ENCODE peak calls at places on chromosomes 6 and 20, in ten cellular contexts. I is right atrium auricular region; V is left ventricle myocardium inferior; E is CD8-positive, alpha-beta memory T cell; Q is tibial artery; Z is tibial nerve; T is uterus; W is CD4-positive, alpha-beta memory T cell; R is body of pancreas; X is OCI-LY7. K is an unnamed sample.

GRCh38 chr20:44475694-44476560 is at the start of gene TTPAL:
- DNase-seq in I (peak; percentile 89), V (peak; percentile 88), E (peak; percentile 84), Q (peak; percentile 93), Z (peak; percentile 78), T (peak; percentile 91), W (peak; percentile 85), R (peak; percentile 94), X (peak; percentile 95), K (peak; percentile 74)

GRCh38 chr6:163383912-163384311 is 30.6 kb upstream of the QKI start:
- DNase-seq in I (no peak), V (no peak), E (no peak), Q (no peak), Z (no peak), T (no peak), W (no peak), R (no peak), X (no peak), K (no peak)

GRCh38 chr6:2793491-2794151 is 28.4 kb downstream of the WRNIP1 start:
- DNase-seq in I (no peak), V (no peak), E (no peak), Q (no peak), Z (no peak), T (no peak), W (no peak), R (no peak), X (no peak), K (no peak)

GRCh38 chr20:2296545-2297351 is 947 bp downstream of the TGM3 start:
- DNase-seq in I (no peak), V (no peak), E (no peak), Q (no peak), Z (no peak), T (no peak), W (no peak), R (no peak), X (no peak), K (no peak)

GRCh38 chr6:53593001-53593488 is 48.1 kb upstream of the GCLC start:
- DNase-seq in I (no peak), V (no peak), E (no peak), Q (no peak), Z (no peak), T (no peak), W (no peak), R (no peak), X (no peak), K (no peak)

GRCh38 chr20:58989196-58989595 is 8.1 kb downstream of the NELFCD start:
- DNase-seq in I (no peak), V (no peak), E (no peak), Q (peak; percentile 41), Z (no peak), T (peak; percentile 4), W (no peak), R (no peak), X (no peak), K (no peak)

GRCh38 chr6:168089186-168090063 is 10.4 kb upstream of the FRMD1 start:
- DNase-seq in I (no peak), V (no peak), E (no peak), Q (no peak), Z (no peak), T (no peak), W (peak; percentile 16), R (no peak), X (no peak), K (no peak)

GRCh38 chr20:18224968-18225568 is 63.3 kb upstream of the ZNF133 start:
- DNase-seq in I (no peak), V (peak; percentile 34), E (no peak), Q (no peak), Z (peak; percentile 52), T (no peak), W (no peak), R (peak; percentile 68), X (no peak), K (no peak)

GRCh38 chr20:38168791-38169589 is 3.9 kb upstream of the TGM2 start:
- DNase-seq in I (no peak), V (no peak), E (no peak), Q (peak; percentile 68), Z (no peak), T (no peak), W (no peak), R (no peak), X (no peak), K (no peak)

GRCh38 chr20:38171301-38172010 is 6.4 kb upstream of the TGM2 start:
- DNase-seq in I (no peak), V (no peak), E (no peak), Q (peak; percentile 65), Z (no peak), T (no peak), W (no peak), R (no peak), X (no peak), K (no peak)

GRCh38 chr20:38169636-38170035 is 4.6 kb upstream of the TGM2 start:
- DNase-seq in I (no peak), V (no peak), E (no peak), Q (peak; percentile 56), Z (no peak), T (no peak), W (no peak), R (no peak), X (no peak), K (no peak)

GRCh38 chr20:38170914-38171300 is 5.8 kb upstream of the TGM2 start:
- DNase-seq in I (peak; percentile 85), V (peak; percentile 42), E (no peak), Q (peak; percentile 69), Z (no peak), T (no peak), W (no peak), R (no peak), X (no peak), K (no peak)

DNA sequence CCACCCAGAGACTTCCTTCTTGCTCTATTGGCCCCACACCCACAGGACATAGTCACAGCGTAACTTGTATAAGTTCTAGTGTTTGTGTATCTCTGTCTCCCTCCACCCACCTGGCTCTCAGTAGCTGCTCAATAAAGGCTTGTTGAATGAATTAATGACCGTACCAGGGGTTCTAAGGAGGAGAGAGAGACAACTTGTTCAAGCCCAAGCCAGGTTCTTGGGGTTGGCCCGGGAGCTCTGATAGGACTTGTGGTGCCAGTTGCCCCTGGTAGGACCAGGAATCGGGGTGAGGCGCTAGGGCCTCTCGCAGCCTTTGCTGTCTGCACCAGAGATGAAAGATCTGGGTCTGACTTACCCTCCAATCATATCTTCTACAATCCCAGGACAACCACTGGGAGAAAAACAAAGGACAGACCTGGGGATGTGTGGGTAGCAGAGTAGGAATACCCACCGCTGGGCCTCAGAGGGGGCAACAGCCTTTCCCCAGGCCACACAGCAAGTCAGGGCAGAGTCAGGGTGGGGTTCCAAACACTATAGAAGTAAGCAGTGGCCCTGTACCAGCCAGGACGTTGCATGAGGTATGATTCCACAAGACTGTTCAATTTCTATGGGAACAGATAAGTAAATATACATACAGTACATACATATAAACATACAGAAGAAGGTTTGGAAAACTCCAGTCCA is 5.3 kb upstream of the TGM2 start:
- DNase-seq in I (no peak), V (no peak), E (no peak), Q (peak; percentile 58), Z (no peak), T (no peak), W (no peak), R (no peak), X (no peak), K (no peak)
- H3K4me1 ChIP-seq in I (no peaks in the 10 kb centered on the region), V (peaks cover 26% of the 10 kb centered on the region), E (no peaks in the 10 kb centered on the region), Q (no peaks in the 10 kb centered on the region), Z (peaks cover 48% of the 10 kb centered on the region), T (no peaks in the 10 kb centered on the region), W (no peaks in the 10 kb centered on the region), R (peaks cover 6% of the 10 kb centered on the region), X (no peaks in the 10 kb centered on the region), K (no peaks in the 10 kb centered on the region)

GRCh38 chr6:11772109-11772830 is 6.3 kb downstream of the ADTRP start:
- DNase-seq in I (peak; percentile 77), V (no peak), E (no peak), Q (no peak), Z (peak; percentile 48), T (peak; percentile 27), W (no peak), R (no peak), X (no peak), K (no peak)
- H3K27ac ChIP-seq in I (peak overlapping the region; percentile 14), V (no peak overlapping the region), E (no peak overlapping the region), Q (peak overlapping the region; percentile 84), Z (no peak overlapping the region), T (peak overlapping the region; percentile 53), W (no peak overlapping the region), R (no peak overlapping the region), X (no peak overlapping the region), K (no peak overlapping the region)

GRCh38 chr6:32945953-32946352 is 5.1 kb upstream of the HLA-DMB start:
- DNase-seq in I (no peak), V (no peak), E (no peak), Q (no peak), Z (no peak), T (no peak), W (no peak), R (no peak), X (no peak), K (no peak)

GRCh38 chr6:32947552-32948465 is 5.1 kb downstream of the HLA-DMA start:
- DNase-seq in I (no peak), V (no peak), E (peak; percentile 18), Q (no peak), Z (no peak), T (no peak), W (no peak), R (peak; percentile 76), X (peak; percentile 73), K (peak; percentile 11)

GRCh38 chr6:32949113-32949512 is 3.8 kb downstream of the HLA-DMA start:
- DNase-seq in I (no peak), V (no peak), E (no peak), Q (no peak), Z (no peak), T (no peak), W (no peak), R (no peak), X (no peak), K (no peak)

GRCh38 chr6:32945106-32945761 is 4.4 kb upstream of the HLA-DMB start:
- DNase-seq in I (no peak), V (no peak), E (no peak), Q (no peak), Z (no peak), T (no peak), W (no peak), R (no peak), X (peak; percentile 81), K (no peak)

GRCh38 chr6:32946893-32947292 is 6.0 kb downstream of the HLA-DMA start:
- DNase-seq in I (no peak), V (no peak), E (no peak), Q (no peak), Z (no peak), T (no peak), W (no peak), R (no peak), X (no peak), K (no peak)
- H3K4me1 ChIP-seq in I (no peaks in the 10 kb centered on the region), V (peaks cover 2% of the 10 kb centered on the region), E (peaks cover 45% of the 10 kb centered on the region), Q (no peaks in the 10 kb centered on the region), Z (peaks cover 15% of the 10 kb centered on the region), T (no peaks in the 10 kb centered on the region), W (peaks cover 37% of the 10 kb centered on the region), R (no peaks in the 10 kb centered on the region), X (peaks cover 93% of the 10 kb centered on the region), K (peaks cover 10% of the 10 kb centered on the region)

GRCh38 chr6:43497129-43497396 is 13.1 kb downstream of the LRRC73 start:
- DNase-seq in I (no peak), V (no peak), E (no peak), Q (no peak), Z (no peak), T (no peak), W (no peak), R (no peak), X (no peak), K (no peak)

GRCh38 chr6:43496370-43497128 is 13.6 kb downstream of the LRRC73 start:
- DNase-seq in I (no peak), V (no peak), E (no peak), Q (no peak), Z (no peak), T (no peak), W (no peak), R (no peak), X (peak; percentile 51), K (no peak)

GRCh38 chr6:43497694-43498093 is 12.5 kb downstream of the LRRC73 start:
- DNase-seq in I (no peak), V (no peak), E (no peak), Q (no peak), Z (no peak), T (no peak), W (no peak), R (no peak), X (no peak), K (no peak)

GRCh38 chr6:43500921-43501320 is 9.2 kb downstream of the LRRC73 start:
- DNase-seq in I (no peak), V (no peak), E (no peak), Q (no peak), Z (no peak), T (no peak), W (no peak), R (no peak), X (no peak), K (no peak)

GRCh38 chr6:43499028-43499815 is 10.9 kb downstream of the LRRC73 start:
- DNase-seq in I (no peak), V (no peak), E (no peak), Q (no peak), Z (no peak), T (no peak), W (no peak), R (no peak), X (no peak), K (no peak)
- H3K27ac ChIP-seq in I (peak overlapping the region; percentile 15), V (peak overlapping the region; percentile 71), E (no peak overlapping the region), Q (peak overlapping the region; percentile 6), Z (no peak overlapping the region), T (peak overlapping the region; percentile 29), W (no peak overlapping the region), R (no peak overlapping the region), X (no peak overlapping the region), K (no peak overlapping the region)